ENCODE peak calls at places on chromosomes 4 and X, in five cellular contexts. B, H, G, E and U are unnamed samples.

GRCh38 chr4:182293836-182294235 is 50.6 kb downstream of the TENM3 start:
- DNase-seq in E (no peak), B (no peak), H (no peak), G (no peak), U (no peak)

GRCh38 chr4:4182835-4183568 is 43.7 kb downstream of the OTOP1 start:
- DNase-seq in G (no peak), H (peak), B (peak), E (peak), U (peak)

GRCh38 chr4:90234916-90235547 is 107.8 kb downstream of the CCSER1 start:
- DNase-seq in B (no peak), G (no peak), E (no peak), H (no peak), U (no peak)

GRCh38 chr4:156291317-156291716 is 337.7 kb upstream of the CTSO start:
- DNase-seq in E (no peak), G (no peak), B (no peak), H (no peak), U (peak)

GRCh38 chr4:77433102-77433733 is 172.4 kb upstream of the CXCL13 start:
- DNase-seq in G (peak), B (no peak), E (peak), H (peak), U (peak)

GRCh38 chr4:2961411-2962098 is 1.7 kb downstream of the NOP14 start:
- DNase-seq in G (no peak), H (peak), E (peak), B (no peak), U (no peak)

GRCh38 chr4:19400820-19401219 is 850.9 kb upstream of the SLIT2 start:
- DNase-seq in E (no peak), H (no peak), B (no peak), G (no peak), U (no peak)

GRCh38 chr4:40763228-40763716 is 13.5 kb downstream of the NSUN7 start:
- DNase-seq in H (peak), B (no peak), G (peak), E (no peak), U (no peak)

GRCh38 chr4:42560465-42560864 is 96.4 kb downstream of the ATP8A1 start:
- DNase-seq in H (no peak), G (no peak), E (no peak), B (no peak), U (no peak)

GRCh38 chrX:132219343-132219768 is at the start of gene RAP2C:
- DNase-seq in E (peak), B (peak), G (no peak), H (peak), U (peak)

GRCh38 chr4:182489607-182490006 is 246.4 kb downstream of the TENM3 start:
- DNase-seq in E (no peak), B (no peak), G (no peak), H (no peak), U (no peak)

GRCh38 chr4:88728146-88728545 is 30.5 kb upstream of the NAP1L5 start:
- DNase-seq in B (no peak), H (no peak), G (no peak), E (no peak), U (no peak)
- TF ChIP-seq KDM1A in B (no peak), H (no peak), G (no peak), E (no peak), U (no peak)

DNA sequence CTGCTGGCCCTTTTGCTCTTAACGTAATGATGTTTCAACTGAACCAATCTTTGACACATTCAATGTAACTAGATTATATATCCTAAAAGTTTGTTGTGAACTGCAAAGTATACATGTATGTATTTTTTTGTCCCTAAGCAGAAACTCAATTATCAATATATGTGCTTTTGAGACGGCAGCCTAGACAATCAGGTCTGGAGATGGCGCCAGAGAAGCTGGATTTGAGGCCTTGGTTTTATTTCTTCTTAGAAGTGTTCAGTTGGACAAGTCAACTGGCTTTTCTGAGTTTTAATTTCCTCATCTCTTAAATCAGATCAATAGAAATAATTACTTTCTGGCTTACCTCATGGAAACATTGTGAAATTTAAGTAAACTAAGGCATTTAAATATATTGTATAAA is 62.5 kb downstream of the DCAF8L1 start:
- DNase-seq in H (no peak), B (no peak), G (no peak), E (no peak), U (no peak)
- TF ChIP-seq KDM1A in H (no peak), B (no peak), G (no peak), E (no peak), U (no peak)

DNA sequence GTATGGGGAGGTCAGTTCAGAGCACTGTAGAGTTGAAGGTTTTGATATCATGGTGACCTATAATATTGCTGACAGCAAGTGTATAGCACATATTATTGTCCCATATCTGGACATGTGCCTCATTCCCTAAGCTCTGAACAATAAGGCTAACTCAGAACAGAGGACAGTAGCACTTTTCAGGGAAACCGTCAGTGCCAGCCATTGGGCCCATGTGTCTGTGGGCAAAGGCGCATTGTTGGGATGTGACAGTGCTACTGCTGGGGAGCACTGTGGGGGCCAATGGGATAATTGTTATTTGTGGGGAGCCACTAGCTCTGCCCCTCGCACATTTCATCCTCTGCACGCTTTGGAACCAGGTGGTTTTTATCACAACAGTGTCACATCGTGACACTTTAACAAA is 136.2 kb downstream of the ELOVL6 start:
- DNase-seq in H (no peak), E (no peak), G (no peak), B (no peak), U (no peak)
- TF ChIP-seq KDM1A in H (no peak), E (no peak), G (no peak), B (no peak), U (no peak)

GRCh38 chrX:119981286-119982070 is 37.9 kb upstream of the NKAP start:
- DNase-seq in E (peak), H (peak), B (peak), G (no peak), U (no peak)
- TF ChIP-seq KDM1A in E (no peak), H (no peak), B (no peak), G (no peak), U (no peak)